ENCODE peak calls at places on chromosomes 3 and 15, in nine cellular contexts. M is fibroblast of the conjunctiva; F is pancreas; I is stimulated activated CD4-positive, alpha-beta T cell treated with anti-CD3 and anti-CD28 coated beads, TNF-alpha, amount 100 ng/mL, for 24 hours; G is nucleus accumbens; Q is glutamatergic neuron; N is body of pancreas; S is neural crest cell; D is mammary epithelial cell. U is an unnamed sample.

GRCh38 chr3:177811111-177811510 is 613.8 kb upstream of the TBL1XR1 start:
- DNase-seq in M (no peak), G (no peak), F (no peak), I (no peak), D (no peak), Q (no peak), S (no peak), N (no peak), U (no peak)

GRCh38 chr3:44111482-44111881 is 130.2 kb upstream of the TOPAZ1 start:
- DNase-seq in S (no peak), F (no peak), Q (no peak), I (no peak), D (no peak), G (no peak), M (no peak), N (no peak), U (no peak)

GRCh38 chr3:123657578-123657977 is 72.7 kb upstream of the HACD2 start:
- DNase-seq in F (no peak), D (no peak), S (no peak), M (no peak), I (no peak), Q (no peak), G (no peak), N (no peak), U (no peak)

GRCh38 chr15:56987286-56987685 is 68.8 kb downstream of the TCF12 start:
- DNase-seq in D (no peak), Q (no peak), N (no peak), S (no peak), I (no peak), F (no peak), G (no peak), M (no peak), U (no peak)

GRCh38 chr3:28322464-28322863 is 26.1 kb upstream of the ZCWPW2 start:
- DNase-seq in S (no peak), M (no peak), F (no peak), I (no peak), Q (no peak), D (peak), N (no peak), G (no peak), U (no peak)

GRCh38 chr3:170734737-170735070 is 135.3 kb downstream of the RPL22L1 start:
- DNase-seq in I (no peak), Q (no peak), D (no peak), F (no peak), M (no peak), G (no peak), N (no peak), S (no peak), U (no peak)

GRCh38 chr15:52566889-52567288 is 1.9 kb downstream of the ARPP19 start:
- DNase-seq in S (no peak), Q (no peak), D (no peak), F (no peak), I (no peak), M (no peak), N (no peak), G (no peak), U (no peak)

GRCh38 chr3:65524544-65525070 is 514.1 kb downstream of the MAGI1 start:
- DNase-seq in N (no peak), D (no peak), F (no peak), G (no peak), I (no peak), M (no peak), Q (no peak), S (no peak), U (no peak)

GRCh38 chr15:78853500-78853899 is 19.2 kb upstream of the MORF4L1 start:
- DNase-seq in G (no peak), I (no peak), F (no peak), D (no peak), M (no peak), Q (no peak), N (no peak), S (no peak), U (no peak)

GRCh38 chr3:161271646-161272045 is 50.5 kb downstream of the NMD3 start:
- DNase-seq in F (no peak), M (no peak), G (no peak), S (no peak), D (no peak), N (no peak), Q (no peak), I (no peak), U (no peak)

GRCh38 chr3:58899953-58900298 is 149.9 kb downstream of the CFAP20DC start:
- DNase-seq in I (no peak), D (no peak), S (no peak), N (no peak), M (no peak), Q (no peak), F (no peak), G (no peak), U (no peak)

GRCh38 chr3:29354894-29355293 is 74.0 kb downstream of the RBMS3 start:
- DNase-seq in D (no peak), S (no peak), G (no peak), Q (no peak), F (no peak), I (no peak), N (no peak), M (no peak), U (no peak)

GRCh38 chr3:106168941-106169340 is 300.1 kb upstream of the CBLB start:
- DNase-seq in I (no peak), M (no peak), D (no peak), G (no peak), Q (no peak), N (no peak), F (no peak), S (no peak), U (no peak)

GRCh38 chr15:35038655-35039534 is 46.2 kb downstream of the NANOGP8 start:
- DNase-seq in M (no peak), F (no peak), D (peak), G (no peak), I (no peak), N (no peak), Q (no peak), S (no peak), U (no peak)

GRCh38 chr15:80099246-80099645 is 39.8 kb downstream of the ZFAND6 start:
- DNase-seq in G (no peak), F (no peak), M (no peak), S (no peak), N (no peak), I (no peak), D (no peak), Q (no peak), U (no peak)

GRCh38 chr3:197801801-197802504 is 10.9 kb downstream of the LRCH3 start:
- DNase-seq in S (no peak), N (no peak), G (no peak), F (no peak), M (no peak), D (peak), Q (no peak), I (no peak), U (no peak)

GRCh38 chr3:141000691-141001090 is 50.5 kb upstream of the SPSB4 start:
- DNase-seq in M (no peak), F (no peak), N (no peak), I (no peak), D (peak), Q (no peak), G (no peak), S (no peak), U (no peak)

GRCh38 chr3:87607234-87607633 is 330.9 kb upstream of the POU1F1 start:
- DNase-seq in N (no peak), D (no peak), Q (no peak), F (no peak), I (no peak), G (no peak), M (no peak), S (no peak), U (no peak)

GRCh38 chr15:22262613-22263020 is 182.3 kb downstream of the OR4M2 start:
- DNase-seq in D (no peak), S (no peak), F (no peak), Q (no peak), G (no peak), M (no peak), I (no peak), N (no peak), U (no peak)

GRCh38 chr15:77839431-77839830 is 206.7 kb upstream of the LINGO1 start:
- DNase-seq in D (no peak), F (no peak), N (no peak), S (no peak), Q (no peak), M (no peak), G (no peak), I (no peak), U (no peak)

GRCh38 chr15:41561777-41562145 is 2.7 kb downstream of the TYRO3 start:
- DNase-seq in N (no peak), I (no peak), D (no peak), Q (peak), M (peak), G (peak), F (no peak), S (peak), U (no peak)

GRCh38 chr3:67937498-67938118 is 283.2 kb upstream of the SUCLG2 start:
- DNase-seq in D (no peak), G (no peak), N (no peak), S (no peak), Q (no peak), I (no peak), M (no peak), F (no peak), U (no peak)

GRCh38 chr3:129003578-129004112 is 2.5 kb downstream of the EFCC1 start:
- DNase-seq in F (peak), N (peak), S (no peak), Q (peak), G (no peak), I (no peak), D (peak), M (no peak), U (no peak)

GRCh38 chr3:127029521-127030327 is 46.8 kb downstream of the PLXNA1 start:
- DNase-seq in Q (no peak), M (no peak), D (no peak), N (no peak), I (no peak), G (no peak), F (no peak), S (no peak), U (no peak)

GRCh38 chr15:62931650-62932049 is 110.9 kb upstream of the TPM1 start:
- DNase-seq in G (no peak), S (no peak), D (no peak), Q (no peak), N (no peak), F (no peak), I (no peak), M (no peak), U (no peak)

GRCh38 chr3:142210608-142211007 is 14.8 kb downstream of the GK5 start:
- DNase-seq in N (no peak), D (no peak), Q (no peak), F (no peak), I (no peak), G (no peak), S (no peak), M (no peak), U (no peak)

GRCh38 chr15:76180321-76180720 is 120.5 kb downstream of the TMEM266 start:
- DNase-seq in M (no peak), I (no peak), F (no peak), D (no peak), S (no peak), N (no peak), Q (no peak), G (no peak), U (no peak)

GRCh38 chr3:133256787-133257483 is 142.9 kb upstream of the BFSP2 start:
- DNase-seq in M (no peak), S (no peak), N (no peak), G (no peak), D (peak), I (no peak), Q (no peak), F (no peak), U (no peak)

GRCh38 chr15:74293021-74293810 is 57.1 kb downstream of the CCDC33 start:
- DNase-seq in N (no peak), S (no peak), I (no peak), G (no peak), D (no peak), M (no peak), F (no peak), Q (no peak), U (no peak)

GRCh38 chr15:91849749-91850161 is 3.8 kb upstream of the SLCO3A1 start:
- DNase-seq in I (no peak), N (no peak), G (no peak), Q (no peak), F (no peak), S (no peak), D (peak), M (peak), U (no peak)

GRCh38 chr15:60563539-60564404 is 84.8 kb upstream of the ICE2 start:
- DNase-seq in D (no peak), I (no peak), S (no peak), N (no peak), Q (no peak), M (no peak), F (no peak), G (no peak), U (no peak)

GRCh38 chr3:151283907-151284461 is 5.6 kb upstream of the P2RY14 start:
- DNase-seq in S (no peak), G (no peak), Q (no peak), N (no peak), I (no peak), D (no peak), F (no peak), M (no peak), U (no peak)

GRCh38 chr3:112653881-112654300 is 12.9 kb upstream of the CCDC80 start:
- DNase-seq in N (no peak), D (peak), S (no peak), G (no peak), I (no peak), Q (no peak), F (no peak), M (peak), U (no peak)

GRCh38 chr3:155676252-155676981 is 68.5 kb downstream of the PLCH1 start:
- DNase-seq in I (no peak), N (peak), Q (peak), F (peak), D (peak), M (peak), G (no peak), S (no peak), U (no peak)